ENCODE peak calls at places on chromosomes 2 and 18, in four cellular contexts. U, K, V and P are unnamed samples.

GRCh38 chr2:108906403-108907077 is 82.5 kb downstream of the EDAR start:
- DNase-seq in V (no peak), K (no peak), U (no peak), P (no peak)

GRCh38 chr2:26608557-26608956 is 32.6 kb downstream of the CIB4 start:
- DNase-seq in U (no peak), K (no peak), V (no peak), P (no peak)

GRCh38 chr18:9802774-9803697 is 82.7 kb upstream of the TXNDC2 start:
- DNase-seq in U (no peak), V (no peak), K (peak), P (no peak)

GRCh38 chr2:201116959-201117734 is 1.2 kb downstream of the CFLAR start:
- DNase-seq in K (peak), V (peak), U (no peak), P (no peak)

GRCh38 chr2:128312411-128312810 is 6.3 kb downstream of the HS6ST1 start:
- DNase-seq in V (no peak), U (no peak), K (no peak), P (no peak)

GRCh38 chr2:135825855-135826190 is 11.2 kb downstream of the LCT start:
- DNase-seq in U (no peak), V (no peak), K (no peak), P (no peak)

GRCh38 chr18:40124107-40124506 is 1830.9 kb upstream of the PIK3C3 start:
- DNase-seq in V (no peak), K (no peak), U (no peak), P (no peak)

GRCh38 chr2:196105956-196106355 is 37.3 kb upstream of the DNAH7 start:
- DNase-seq in V (peak), K (no peak), U (no peak), P (no peak)

GRCh38 chr18:61901334-61901986 is 8.7 kb upstream of the RNF152 start:
- DNase-seq in K (peak), V (peak), U (peak), P (peak)

GRCh38 chr18:62974928-62975675 is 259.8 kb downstream of the PHLPP1 start:
- DNase-seq in V (no peak), K (no peak), U (no peak), P (no peak)

GRCh38 chr2:101111917-101112771 is 39.0 kb downstream of the TBC1D8 start:
- DNase-seq in V (no peak), U (no peak), K (no peak), P (no peak)

GRCh38 chr18:40056085-40056484 is 1898.9 kb upstream of the PIK3C3 start:
- DNase-seq in K (no peak), V (no peak), U (no peak), P (no peak)

GRCh38 chr18:77110936-77111335 is 21.6 kb downstream of the MBP start:
- DNase-seq in K (no peak), U (no peak), V (no peak), P (no peak)

DNA sequence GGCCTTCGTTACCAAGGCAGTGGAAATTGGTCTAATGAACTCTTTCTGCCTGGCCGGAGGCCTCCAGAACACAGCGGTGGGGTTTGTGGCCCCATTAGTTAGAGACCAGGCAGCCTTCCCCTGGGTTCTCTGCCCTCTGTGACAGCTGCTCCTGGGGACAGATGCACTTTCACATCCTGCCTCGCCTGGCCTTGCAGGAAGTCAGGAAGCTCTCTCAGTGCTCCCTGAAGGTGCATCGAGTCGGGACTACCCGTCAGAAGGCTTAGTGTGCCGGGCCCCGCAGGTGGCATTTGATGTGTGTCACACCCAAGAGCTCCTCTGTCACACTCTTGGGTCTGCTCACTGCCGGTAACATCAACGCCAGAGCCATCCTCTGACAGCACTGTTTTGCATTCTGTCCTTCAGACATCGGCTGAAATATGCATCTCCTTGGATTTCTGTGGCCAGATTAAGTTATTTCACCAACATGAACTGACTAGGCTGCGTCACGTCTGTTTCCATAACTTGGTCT is 158.3 kb downstream of the LDLRAD4 start:
- DNase-seq in K (no peak), V (no peak), U (no peak), P (no peak)
- TF ChIP-seq SPI1 in K (no peak), V (no peak), U (no peak), P (no peak)

DNA sequence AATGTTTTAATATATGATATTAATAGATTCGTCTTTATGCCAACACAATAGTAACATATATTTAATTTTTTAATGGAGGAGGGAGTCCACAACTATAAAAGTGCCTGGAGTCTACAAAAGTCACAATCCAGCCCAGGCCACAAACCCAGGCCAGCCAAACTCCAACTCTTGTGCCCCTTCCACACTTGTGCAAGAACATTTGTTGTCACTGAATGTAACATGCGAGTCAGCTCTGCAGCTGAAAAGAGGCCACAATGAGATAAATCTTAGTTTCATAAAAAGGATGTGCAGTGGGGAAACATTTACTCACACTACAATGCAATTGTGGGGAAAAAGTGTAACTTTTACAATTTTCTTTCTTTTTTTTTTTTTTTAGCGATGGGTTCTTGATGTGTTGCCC is 110.8 kb downstream of the MCFD2 start:
- DNase-seq in V (no peak), U (no peak), K (no peak), P (no peak)
- TF ChIP-seq SPI1 in V (no peak), U (no peak), K (no peak), P (no peak)

GRCh38 chr2:165743442-165743841 is 50.6 kb downstream of the GALNT3 start:
- DNase-seq in K (no peak), V (peak), U (peak), P (no peak)

GRCh38 chr2:165746501-165746900 is 47.5 kb downstream of the GALNT3 start:
- DNase-seq in U (no peak), V (no peak), K (no peak), P (no peak)

DNA sequence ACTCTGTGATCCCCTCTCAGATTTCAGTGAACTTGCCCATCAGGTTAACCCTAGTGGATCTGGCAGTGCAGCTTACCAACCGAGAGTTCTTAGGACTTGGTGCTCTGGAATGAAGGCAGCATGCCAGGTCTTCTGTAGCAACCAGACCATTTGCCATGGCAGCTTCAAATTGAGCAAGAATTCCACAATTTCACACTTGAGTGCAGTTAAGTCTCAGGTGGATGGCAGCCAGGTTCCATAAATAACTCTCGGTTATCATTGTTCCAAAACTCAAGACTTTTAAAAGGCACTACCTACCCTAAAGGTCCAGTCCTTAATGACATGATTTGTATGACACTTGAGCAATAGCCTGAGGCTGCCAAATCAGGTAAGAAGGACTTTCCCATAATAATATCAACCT is 48.1 kb downstream of the GALNT3 start:
- DNase-seq in U (no peak), K (no peak), V (no peak), P (no peak)
- TF ChIP-seq SPI1 in U (no peak), K (no peak), V (no peak), P (no peak)

DNA sequence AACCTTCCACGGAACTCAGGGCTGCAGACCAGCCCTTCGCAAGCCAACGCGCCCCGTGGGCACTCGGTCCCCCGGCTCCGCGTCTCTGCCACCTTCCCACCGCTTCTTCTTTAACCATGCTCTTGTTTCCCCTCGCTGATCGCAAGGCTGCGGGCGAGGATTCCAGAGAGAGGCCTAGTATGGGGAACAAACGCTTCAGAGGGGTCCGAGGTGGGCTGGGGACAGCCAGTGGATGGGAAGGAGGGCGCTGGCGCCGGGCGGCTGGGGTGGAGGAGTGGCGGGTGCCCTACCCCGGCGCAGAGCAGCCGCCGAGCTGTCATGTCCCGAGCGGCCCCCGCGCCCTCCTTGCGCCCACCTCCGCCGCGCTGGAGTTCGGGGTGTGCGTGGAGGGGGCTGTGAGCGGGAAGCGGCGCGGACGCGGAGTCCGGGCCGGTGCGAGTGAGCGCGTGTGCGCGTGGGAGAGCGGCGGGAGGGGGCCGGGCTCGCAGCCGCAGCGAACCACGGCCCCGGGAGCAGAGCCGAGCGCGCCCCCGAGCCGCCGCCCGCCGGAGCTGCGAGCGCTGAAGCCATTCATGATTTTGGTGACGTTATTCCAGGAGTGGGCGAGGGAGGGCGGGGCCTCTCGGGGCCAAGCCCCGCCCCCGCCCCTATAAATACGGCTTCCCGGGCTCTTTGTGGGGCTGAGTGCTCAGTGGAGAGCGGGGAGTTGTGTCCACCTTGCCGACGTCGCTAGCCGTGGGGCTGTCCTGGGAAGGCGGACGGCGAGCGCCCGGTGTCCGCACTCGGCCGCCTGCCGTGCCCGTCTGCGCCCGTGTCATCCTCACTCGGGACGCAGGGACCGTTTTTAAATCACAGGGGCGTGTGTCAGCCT is at the start of gene LBH:
- DNase-seq in V (no peak), U (peak), K (peak), P (peak)
- TF ChIP-seq SPI1 in V (no peak), U (no peak), K (no peak), P (no peak)

GRCh38 chr2:72035518-72036172 is 112.0 kb downstream of the CYP26B1 start:
- DNase-seq in U (no peak), K (peak), V (no peak), P (no peak)

GRCh38 chr2:72036173-72036545 is 111.5 kb downstream of the CYP26B1 start:
- DNase-seq in V (no peak), U (no peak), K (no peak), P (no peak)

GRCh38 chr2:72032481-72033041 is 115.1 kb downstream of the CYP26B1 start:
- DNase-seq in V (no peak), K (no peak), U (no peak), P (no peak)

GRCh38 chr2:72033636-72034035 is 114.0 kb downstream of the CYP26B1 start:
- DNase-seq in K (no peak), V (no peak), U (no peak), P (no peak)

GRCh38 chr2:72034353-72035095 is 113.1 kb downstream of the CYP26B1 start:
- DNase-seq in U (no peak), V (no peak), K (no peak), P (no peak)
- TF ChIP-seq SPI1 in U (no peak), V (no peak), K (no peak), P (no peak)

GRCh38 chr18:75125359-75126331 is 83.3 kb downstream of the PTGR3 start:
- DNase-seq in K (peak), U (no peak), V (no peak), P (no peak)
- TF ChIP-seq SPI1 in K (no peak), U (no peak), V (no peak), P (no peak)

DNA sequence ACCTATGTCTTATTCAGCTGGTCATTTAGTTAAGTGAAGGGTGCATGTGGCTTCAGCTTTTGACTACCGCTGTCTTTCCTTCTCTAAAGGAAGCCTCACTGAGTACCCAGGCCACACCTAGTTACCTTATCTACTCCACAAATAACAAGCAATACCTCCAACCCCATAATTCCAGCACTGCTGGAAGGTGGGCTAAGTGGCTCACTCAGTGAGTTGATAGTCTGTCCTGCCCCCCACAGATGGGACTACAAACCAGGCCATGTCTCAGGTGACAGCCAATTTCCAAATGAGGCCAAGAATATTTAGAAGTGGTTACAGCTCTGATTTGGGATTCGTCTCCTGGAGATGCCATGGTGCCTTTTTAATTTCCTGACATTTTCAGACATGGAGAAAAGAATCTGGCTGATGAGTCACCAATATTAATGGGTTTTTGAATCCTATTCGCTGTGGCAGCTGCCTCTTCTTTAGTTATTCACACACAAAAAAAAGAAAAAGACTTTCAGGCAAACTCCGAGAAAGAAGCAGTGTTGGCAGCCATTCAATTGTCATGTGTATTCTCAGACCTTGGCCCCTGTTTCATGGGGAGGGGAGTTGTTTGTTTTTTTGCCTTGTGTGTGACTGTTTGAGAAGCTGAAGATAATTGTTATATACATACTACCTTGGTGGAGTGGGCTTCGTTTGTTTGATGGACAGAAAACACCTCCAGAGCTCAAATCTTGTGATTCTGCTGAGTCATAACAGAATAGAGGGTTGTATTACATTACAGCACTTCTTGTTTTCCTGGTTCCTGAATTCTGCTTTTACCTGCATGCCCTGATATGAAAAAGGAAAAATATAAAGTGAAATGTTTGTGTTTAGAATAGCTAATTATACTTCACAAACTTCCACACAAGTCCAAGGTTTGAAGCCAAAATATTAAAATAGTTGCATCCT is 64.2 kb downstream of the SCG2 start:
- DNase-seq in V (no peak), K (no peak), U (no peak), P (no peak)
- TF ChIP-seq SPI1 in V (peak), K (no peak), U (no peak), P (no peak)

DNA sequence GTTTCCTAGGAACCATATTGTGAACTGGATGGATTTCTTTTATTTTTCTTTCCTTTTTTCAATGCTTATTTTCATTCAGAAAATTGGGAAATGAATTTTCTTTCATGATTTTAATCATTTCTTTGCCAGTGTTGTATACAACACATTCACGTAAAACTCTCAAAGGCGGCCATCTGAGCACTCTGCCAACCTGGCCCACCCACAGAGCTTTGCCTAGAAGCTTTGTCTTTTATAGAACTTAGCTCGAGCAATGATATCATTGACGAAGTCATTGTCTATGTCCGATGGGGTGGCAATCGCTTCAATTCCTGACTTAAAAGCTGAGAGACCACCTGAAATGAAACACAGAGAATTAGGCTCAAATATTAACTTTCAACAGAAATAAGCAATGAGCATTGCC is 13.3 kb downstream of the LYG2 start:
- DNase-seq in U (no peak), V (no peak), K (no peak), P (no peak)
- TF ChIP-seq SPI1 in U (no peak), V (no peak), K (no peak), P (no peak)